ENCODE peak calls at places on chromosome 13, in five cellular contexts. F is WTC11, J is H1, W is A549, I is K562. S is an unnamed sample.

GRCh38 chr13:20525144-20525600 is 485 bp downstream of the CRYL1 start:
- DNase-seq in W (no peak), I (no peak), J (peak; percentile 77), F (peak; percentile 39), S (peak; percentile 15)

GRCh38 chr13:21176982-21177284 is 475 bp downstream of the MRPL57 start:
- DNase-seq in W (no peak), I (no peak), J (no peak), F (no peak), S (no peak)

GRCh38 chr13:40189426-40189825 is 477.0 kb downstream of the FOXO1 start:
- DNase-seq in J (no peak), F (no peak), I (no peak), W (no peak), S (no peak)

GRCh38 chr13:111904166-111904565 is 162.8 kb upstream of the SOX1 start:
- DNase-seq in J (peak; percentile 27), W (no peak), I (no peak), F (peak; percentile 5), S (no peak)

GRCh38 chr13:106533101-106533939 is 2.1 kb downstream of the EFNB2 start:
- DNase-seq in J (peak; percentile 82), W (peak; percentile 43), I (no peak), F (peak; percentile 83), S (peak; percentile 21)

GRCh38 chr13:27679396-27679795 is 57.7 kb downstream of the POLR1D start:
- DNase-seq in J (no peak), W (no peak), I (no peak), F (no peak), S (peak; percentile 16)

GRCh38 chr13:100721885-100722512 is 47.4 kb upstream of the TMTC4 start:
- DNase-seq in J (peak; percentile 82), I (peak; percentile 40), F (peak; percentile 76), W (peak; percentile 28), S (peak; percentile 50)

GRCh38 chr13:47903836-47904235 is 97.2 kb downstream of the SUCLA2 start:
- DNase-seq in J (no peak), W (no peak), F (no peak), I (no peak), S (no peak)

GRCh38 chr13:65036999-65037398 is 2193.1 kb downstream of the PCDH9 start:
- DNase-seq in J (no peak), W (no peak), I (no peak), F (no peak), S (no peak)

GRCh38 chr13:39485314-39485700 is 117.7 kb downstream of the LHFPL6 start:
- DNase-seq in F (no peak), J (no peak), I (no peak), W (no peak), S (no peak)

GRCh38 chr13:19791953-19792537 is 9.3 kb upstream of the PSPC1 start:
- DNase-seq in W (no peak), J (no peak), I (no peak), F (no peak), S (no peak)

GRCh38 chr13:37797606-37798005 is 72.0 kb downstream of the TRPC4 start:
- DNase-seq in J (no peak), F (no peak), I (no peak), W (no peak), S (no peak)

GRCh38 chr13:75788494-75788991 is 152.4 kb downstream of the LMO7 start:
- DNase-seq in J (no peak), W (no peak), F (no peak), I (no peak), S (no peak)

GRCh38 chr13:71638728-71639127 is 228.3 kb downstream of the DACH1 start:
- DNase-seq in I (no peak), F (no peak), W (no peak), J (no peak), S (no peak)

GRCh38 chr13:94195715-94196114 is 283.8 kb downstream of the DCT start:
- DNase-seq in W (no peak), I (no peak), J (no peak), F (no peak), S (no peak)

GRCh38 chr13:105135852-105136251 is 1399.6 kb downstream of the EFNB2 start:
- DNase-seq in J (no peak), F (no peak), W (no peak), I (no peak), S (no peak)

GRCh38 chr13:85729296-85729695 is 69.9 kb downstream of the SLITRK6 start:
- DNase-seq in W (no peak), I (no peak), J (no peak), F (no peak), S (no peak)

GRCh38 chr13:36447501-36447900 is 15.2 kb downstream of the CCNA1 start:
- DNase-seq in I (no peak), W (no peak), J (no peak), F (no peak), S (no peak)

GRCh38 chr13:28059214-28059613 is 41.2 kb downstream of the FLT3 start:
- DNase-seq in F (peak; percentile 65), I (peak; percentile 44), J (peak; percentile 73), W (peak; percentile 33), S (peak; percentile 48)

GRCh38 chr13:20408181-20408580 is 117.5 kb downstream of the CRYL1 start:
- DNase-seq in I (no peak), W (no peak), F (no peak), J (no peak), S (no peak)

GRCh38 chr13:26197298-26197697 is 24.8 kb downstream of the RNF6 start:
- DNase-seq in F (no peak), W (no peak), I (no peak), J (no peak), S (no peak)

GRCh38 chr13:51797664-51798488 is 6.1 kb downstream of the DHRS12 start:
- DNase-seq in W (peak; percentile 44), I (peak; percentile 26), J (peak; percentile 55), F (peak; percentile 66), S (peak; percentile 66)

GRCh38 chr13:112839347-112840105 is 129.5 kb upstream of the MCF2L start:
- DNase-seq in I (no peak), W (no peak), J (no peak), F (no peak), S (no peak)

GRCh38 chr13:93690139-93690538 is 463.5 kb downstream of the GPC6 start:
- DNase-seq in F (no peak), I (no peak), J (no peak), W (no peak), S (peak; percentile 10)

GRCh38 chr13:20263393-20264044 is 31.4 kb upstream of the GJB6 start:
- DNase-seq in F (no peak), W (no peak), J (no peak), I (no peak), S (peak; percentile 59)

GRCh38 chr13:33227927-33228644 is 57.5 kb downstream of the STARD13 start:
- DNase-seq in I (no peak), W (no peak), J (no peak), F (no peak), S (no peak)

GRCh38 chr13:109843695-109844094 is 57.3 kb upstream of the IRS2 start:
- DNase-seq in W (no peak), J (no peak), F (no peak), I (no peak), S (no peak)
- TF ChIP-seq JUN in W (no peak), J (no peak), F (no peak), I (no peak), S (no peak)

GRCh38 chr13:30869491-30869890 is 36.6 kb upstream of the MEDAG start:
- DNase-seq in W (no peak), F (no peak), J (no peak), I (no peak), S (no peak)

GRCh38 chr13:30868806-30869470 is 37.1 kb upstream of the MEDAG start:
- DNase-seq in W (no peak), J (no peak), F (no peak), I (no peak), S (no peak)

GRCh38 chr13:30870916-30871712 is 35.0 kb upstream of the MEDAG start:
- DNase-seq in W (no peak), J (no peak), F (peak; percentile 21), I (no peak), S (no peak)

GRCh38 chr13:30871713-30872029 is 34.4 kb upstream of the MEDAG start:
- DNase-seq in F (no peak), J (no peak), W (no peak), I (no peak), S (no peak)

DNA sequence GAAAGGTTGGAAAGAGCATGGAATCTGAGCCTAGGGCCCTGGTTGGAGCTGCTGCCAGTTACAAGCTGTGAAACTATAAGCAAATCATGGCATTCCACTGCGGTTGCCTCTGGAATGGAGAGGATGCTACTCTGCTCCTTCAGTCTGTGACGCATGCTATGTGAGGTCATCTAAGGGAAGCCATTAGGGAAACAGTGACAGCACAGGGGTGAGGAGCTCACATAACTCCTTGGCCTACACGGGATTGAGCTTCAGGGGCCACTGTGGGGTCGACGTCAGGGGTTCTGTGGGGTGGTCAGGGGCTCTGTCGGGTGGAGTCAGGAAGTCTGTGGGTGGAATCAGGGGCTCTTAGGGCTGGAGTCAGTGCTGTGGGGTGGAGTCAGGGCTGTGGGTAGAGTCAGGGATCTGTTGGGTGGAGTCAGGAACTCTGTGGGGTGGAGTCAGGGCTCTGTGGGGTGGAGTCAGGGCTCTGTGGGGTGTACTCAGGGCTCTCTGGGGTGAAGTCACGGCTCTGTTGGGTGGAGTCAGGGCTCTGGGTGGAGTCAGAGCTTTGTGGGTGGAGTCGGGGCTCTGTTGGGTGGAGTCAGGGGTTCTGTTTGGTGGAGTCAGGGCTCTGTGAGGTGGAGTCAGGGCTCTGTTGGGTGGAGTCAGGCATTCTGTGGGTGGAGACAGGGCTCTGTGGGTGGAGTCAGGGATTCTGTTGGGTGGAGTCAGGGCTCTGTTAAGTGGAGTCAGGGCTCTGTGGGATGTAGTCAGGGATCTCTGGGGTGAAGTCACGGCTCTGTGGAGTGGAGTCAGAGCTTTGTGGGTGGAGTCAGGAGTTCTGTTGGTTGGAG is 35.8 kb upstream of the MEDAG start:
- DNase-seq in J (peak; percentile 67), W (no peak), I (peak; percentile 78), F (peak; percentile 83), S (no peak)
- TF ChIP-seq JUN in J (no peak), W (no peak), I (no peak), F (no peak), S (no peak)

GRCh38 chr13:114143806-114144605 is 11.6 kb upstream of the RASA3 start:
- DNase-seq in J (peak; percentile 59), F (peak; percentile 59), W (peak; percentile 60), I (peak; percentile 53), S (peak; percentile 74)
- TF ChIP-seq JUN in J (no peak), F (no peak), W (no peak), I (no peak), S (no peak)

GRCh38 chr13:46006688-46007452 is 45.7 kb downstream of the ZC3H13 start:
- DNase-seq in I (no peak), W (no peak), J (no peak), F (no peak), S (no peak)
- TF ChIP-seq JUN in I (no peak), W (no peak), J (no peak), F (no peak), S (no peak)

GRCh38 chr13:60369242-60369641 is 27.8 kb upstream of the TDRD3 start:
- DNase-seq in J (no peak), I (no peak), W (peak; percentile 2), F (no peak), S (no peak)
- TF ChIP-seq JUN in J (no peak), I (no peak), W (no peak), F (no peak), S (no peak)

GRCh38 chr13:98517576-98518310 is 59.2 kb downstream of the STK24 start:
- DNase-seq in I (no peak), F (no peak), J (no peak), W (no peak), S (no peak)
- TF ChIP-seq JUN in I (no peak), F (no peak), J (no peak), W (no peak), S (no peak)